ENCODE peak calls at places on chromosomes 6 and 20, in eight cellular contexts. R is fibroblast of villous mesenchyme; D is AG10803; Z is PC-3; P is astrocyte of the cerebellum; F is adipocyte; V is psoas muscle; A is CD8-positive, alpha-beta T cell. N is an unnamed sample.

GRCh38 chr6:160412993-160413392 is 64.8 kb downstream of the SLC22A3 start:
- DNase-seq in R (peak; percentile 55), D (no peak), Z (no peak), P (no peak), F (no peak), V (no peak), A (no peak), N (no peak)

GRCh38 chr6:137025786-137026730 is 18.7 kb downstream of the IL20RA start:
- DNase-seq in R (no peak), D (no peak), Z (peak; percentile 93), P (no peak), F (no peak), V (no peak), A (no peak), N (no peak)

GRCh38 chr6:118709859-118710350 is 58.5 kb upstream of the CEP85L start:
- DNase-seq in R (no peak), D (peak; percentile 55), Z (peak; percentile 75), P (peak; percentile 51), F (peak; percentile 51), V (no peak), A (peak; percentile 61), N (peak; percentile 98)

GRCh38 chr20:23331450-23331849 is 19.1 kb upstream of the NXT1 start:
- DNase-seq in R (no peak), D (no peak), Z (no peak), P (no peak), F (no peak), V (no peak), A (no peak), N (no peak)

GRCh38 chr6:66094615-66095014 is 387.6 kb upstream of the EYS start:
- DNase-seq in R (no peak), D (no peak), Z (no peak), P (no peak), F (no peak), V (no peak), A (no peak), N (no peak)

GRCh38 chr6:20126102-20126752 is 86.0 kb downstream of the MBOAT1 start:
- DNase-seq in R (no peak), D (no peak), Z (no peak), P (no peak), F (no peak), V (no peak), A (no peak), N (no peak)

GRCh38 chr6:72580281-72580940 is 41.5 kb upstream of the KCNQ5 start:
- DNase-seq in R (peak; percentile 77), D (peak; percentile 91), Z (peak; percentile 68), P (peak; percentile 67), F (peak; percentile 92), V (no peak), A (no peak), N (peak; percentile 5)

GRCh38 chr6:133436652-133437051 is 195.5 kb downstream of the EYA4 start:
- DNase-seq in R (no peak), D (no peak), Z (peak; percentile 40), P (no peak), F (peak; percentile 35), V (no peak), A (no peak), N (no peak)

GRCh38 chr6:56843476-56844349 is 111.2 kb upstream of the BEND6 start:
- DNase-seq in R (peak; percentile 79), D (peak; percentile 77), Z (peak; percentile 89), P (no peak), F (peak; percentile 92), V (peak; percentile 81), A (peak; percentile 25), N (peak; percentile 78)

GRCh38 chr6:160022101-160022500 is 53.2 kb downstream of the IGF2R start:
- DNase-seq in R (no peak), D (no peak), Z (no peak), P (no peak), F (no peak), V (no peak), A (no peak), N (no peak)

GRCh38 chr20:1694672-1695071 is 37.1 kb upstream of the SIRPG start:
- DNase-seq in R (no peak), D (no peak), Z (no peak), P (no peak), F (no peak), V (no peak), A (no peak), N (no peak)

GRCh38 chr6:10099086-10099499 is 315.8 kb downstream of the TFAP2A start:
- DNase-seq in R (no peak), D (no peak), Z (peak; percentile 16), P (no peak), F (no peak), V (no peak), A (no peak), N (no peak)

GRCh38 chr6:11215773-11216172 is 16.7 kb downstream of the NEDD9 start:
- DNase-seq in R (no peak), D (no peak), Z (no peak), P (peak; percentile 78), F (no peak), V (no peak), A (no peak), N (no peak)

GRCh38 chr6:138503881-138504680 is 4.8 kb upstream of the NHSL1 start:
- DNase-seq in R (no peak), D (no peak), Z (no peak), P (no peak), F (no peak), V (no peak), A (no peak), N (no peak)

GRCh38 chr6:11586117-11586516 is 48.6 kb downstream of the TMEM170B start:
- DNase-seq in R (no peak), D (peak; percentile 48), Z (peak; percentile 18), P (no peak), F (peak; percentile 48), V (no peak), A (no peak), N (no peak)

GRCh38 chr20:1734269-1734858 is 76.8 kb upstream of the SIRPG start:
- DNase-seq in R (no peak), D (peak; percentile 20), Z (peak; percentile 79), P (no peak), F (no peak), V (no peak), A (peak; percentile 7), N (peak; percentile 60)

DNA sequence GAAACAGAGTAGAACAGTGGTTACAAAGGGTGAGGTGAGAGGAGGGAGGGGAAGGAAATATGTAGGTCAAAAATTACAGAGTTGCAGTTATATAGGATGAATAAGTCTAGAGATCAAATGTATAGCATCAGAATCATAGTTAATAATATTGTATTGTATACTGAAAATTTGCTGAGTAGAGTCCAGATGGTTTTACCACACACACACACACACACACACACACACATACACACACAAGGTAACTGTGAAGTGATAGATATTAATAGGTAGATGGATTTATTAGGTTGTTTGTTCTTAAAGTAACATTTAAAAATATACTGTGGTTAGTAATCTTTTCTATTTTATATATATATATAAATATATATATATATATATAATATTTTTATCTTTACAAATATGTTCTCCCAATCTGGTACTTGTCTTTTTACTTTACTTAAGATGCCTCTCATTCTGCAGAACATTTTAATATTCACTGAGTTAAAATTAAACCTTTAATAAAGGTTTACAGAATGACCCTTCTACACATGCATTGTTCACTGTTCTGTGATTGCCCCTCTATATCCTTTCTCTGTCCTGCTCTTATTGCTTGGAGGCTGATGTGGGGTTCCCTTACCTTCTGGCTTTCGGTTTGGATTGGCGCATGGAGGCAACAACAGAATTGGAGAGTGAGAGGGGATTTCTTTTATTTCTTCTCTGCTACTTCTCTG is 408 bp downstream of the PTCHD4 start:
- DNase-seq in R (no peak), D (no peak), Z (no peak), P (no peak), F (no peak), V (no peak), A (no peak), N (no peak)
- H3K4me3 ChIP-seq in R (peak overlapping the region; percentile 40), D (peak overlapping the region; percentile 39), Z (no peak overlapping the region), P (peak overlapping the region; percentile 40), F (peak overlapping the region; percentile 79), V (no peak overlapping the region), A (no peak overlapping the region), N (no peak overlapping the region)

DNA sequence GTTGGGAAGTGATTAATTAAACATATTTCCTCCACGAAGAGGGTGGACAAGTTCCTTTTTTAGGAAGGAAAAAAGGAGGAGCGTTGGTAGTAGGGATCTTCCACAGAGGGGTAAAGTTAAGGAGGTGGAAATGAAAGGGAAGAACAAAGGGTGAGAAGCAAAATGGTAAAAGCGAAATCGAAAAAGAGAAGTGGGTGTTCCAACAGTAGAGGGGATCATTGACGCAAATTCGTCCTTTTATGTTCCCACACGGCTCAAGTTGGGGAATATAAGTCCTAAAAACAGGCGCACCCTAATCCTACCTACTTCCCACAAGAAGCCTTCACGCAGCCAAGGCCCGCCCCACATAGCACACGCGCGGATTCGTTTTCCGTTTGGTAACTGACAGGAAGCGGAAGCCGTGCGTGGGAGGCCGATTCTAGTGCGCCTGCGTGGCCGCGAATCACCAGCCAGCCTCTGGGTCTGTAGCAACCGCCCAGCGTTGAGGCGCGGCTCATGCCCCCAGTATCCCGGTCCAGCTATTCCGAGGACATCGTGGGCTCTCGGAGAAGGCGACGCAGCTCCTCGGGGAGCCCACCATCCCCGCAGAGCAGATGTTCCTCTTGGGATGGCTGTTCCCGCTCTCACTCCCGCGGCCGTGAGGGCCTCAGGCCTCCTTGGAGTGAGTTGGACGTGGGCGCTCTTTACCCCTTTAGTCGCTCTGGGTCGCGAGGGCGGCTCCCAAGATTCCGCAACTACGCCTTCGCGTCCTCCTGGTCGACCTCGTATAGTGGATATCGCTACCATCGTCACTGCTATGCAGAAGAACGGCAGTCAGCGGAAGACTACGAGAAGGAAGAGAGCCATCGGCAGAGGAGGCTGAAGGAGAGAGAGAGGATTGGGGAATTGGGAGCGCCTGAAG is at the start of gene NKAPL:
- DNase-seq in R (peak; percentile 52), D (peak; percentile 66), Z (no peak), P (no peak), F (peak; percentile 72), V (peak; percentile 89), A (peak; percentile 40), N (no peak)
- H3K4me3 ChIP-seq in R (peak within 1 kb of the TSS; percentile 42), D (peak within 1 kb of the TSS; percentile 50), Z (no peak within 1 kb of the TSS), P (peak within 1 kb of the TSS; percentile 23), F (peak within 1 kb of the TSS; percentile 85), V (peak within 1 kb of the TSS; percentile 77), A (peak within 1 kb of the TSS; percentile 2), N (no peak within 1 kb of the TSS)

DNA sequence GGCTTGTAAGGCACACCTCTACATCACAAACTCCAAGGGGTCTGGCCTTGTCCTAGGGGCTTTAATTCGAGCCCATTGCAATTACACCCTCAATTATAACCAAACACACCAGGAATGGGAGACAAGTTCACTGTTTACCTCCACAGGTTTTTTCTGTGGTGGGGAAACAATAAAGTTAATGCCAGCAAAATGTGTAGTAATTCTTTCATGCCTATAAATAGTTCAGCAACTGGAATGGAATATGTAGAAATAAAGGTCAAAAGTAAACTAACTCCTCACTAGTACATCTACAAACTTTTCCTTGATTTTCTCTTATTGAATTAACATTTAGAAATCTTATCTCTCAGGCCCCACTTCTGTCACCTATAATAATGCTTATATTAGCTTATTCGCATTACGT is 27.1 kb upstream of the RIPK1 start:
- DNase-seq in R (no peak), D (no peak), Z (no peak), P (no peak), F (no peak), V (no peak), A (no peak), N (no peak)
- H3K4me3 ChIP-seq in R (no peak overlapping the region), D (no peak overlapping the region), Z (no peak overlapping the region), P (no peak overlapping the region), F (no peak overlapping the region), V (no peak overlapping the region), A (no peak overlapping the region), N (no peak overlapping the region)

DNA sequence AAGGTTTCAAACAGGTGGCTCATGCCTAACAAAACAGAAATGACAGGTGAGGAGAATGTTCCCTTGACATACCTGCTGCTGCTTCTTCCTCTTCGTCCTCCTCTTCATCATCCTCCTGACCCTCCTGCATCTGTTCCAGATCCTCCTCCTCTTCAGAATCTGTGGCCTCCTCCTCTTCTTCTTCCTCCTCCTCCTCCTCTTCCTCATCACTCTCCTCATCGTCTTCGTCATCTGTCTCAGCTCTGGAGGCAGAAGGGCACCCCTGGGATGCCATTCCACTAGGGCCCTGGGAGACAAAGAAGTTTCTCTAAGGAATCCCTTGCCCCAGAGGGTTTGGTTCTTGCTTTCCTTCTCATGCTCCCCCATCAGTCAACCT is 2.4 kb upstream of the ZBTB22 start:
- DNase-seq in R (no peak), D (no peak), Z (no peak), P (no peak), F (no peak), V (no peak), A (no peak), N (no peak)
- H3K4me3 ChIP-seq in R (peak overlapping the region; percentile 28), D (no peak overlapping the region), Z (peak overlapping the region; percentile 95), P (no peak overlapping the region), F (peak overlapping the region; percentile 83), V (peak overlapping the region; percentile 11), A (no peak overlapping the region), N (no peak overlapping the region)